ENCODE peak calls at places on chromosomes 3 and 15, in five cellular contexts. S is endothelial cell; D is stimulated activated CD4-positive, alpha-beta T cell treated with anti-CD3 and anti-CD28 coated beads, Interleukin-4, amount 100 ng/mL, for 1 hour; P is CD4-positive, alpha-beta T cell; R is vagina. X is an unnamed sample.

GRCh38 chr3:189304465-189305341 is 132.9 kb downstream of the TPRG1 start:
- DNase-seq in S (no peak), D (peak), P (no peak), R (no peak), X (peak)

GRCh38 chr3:26353052-26353451 is 269.5 kb upstream of the LRRC3B start:
- DNase-seq in S (no peak), D (no peak), P (no peak), R (no peak), X (no peak)

GRCh38 chr3:12446298-12446697 is 38.0 kb upstream of the TSEN2 start:
- DNase-seq in S (no peak), D (no peak), P (no peak), R (no peak), X (no peak)

GRCh38 chr3:43330981-43331380 is 44.6 kb downstream of the SNRK start:
- DNase-seq in S (no peak), D (no peak), P (no peak), R (no peak), X (no peak)

GRCh38 chr3:159532577-159532976 is 456.1 kb upstream of the IL12A start:
- DNase-seq in S (no peak), D (no peak), P (no peak), R (no peak), X (no peak)

GRCh38 chr3:70531063-70531657 is 218.7 kb upstream of the MDFIC2 start:
- DNase-seq in S (no peak), D (no peak), P (no peak), R (no peak), X (no peak)

GRCh38 chr3:165837058-165837525 is at the start of gene BCHE:
- DNase-seq in S (peak), D (no peak), P (no peak), R (no peak), X (peak)

GRCh38 chr3:123813876-123814275 is 70.3 kb downstream of the MYLK start:
- DNase-seq in S (no peak), D (no peak), P (no peak), R (no peak), X (no peak)

GRCh38 chr15:85649372-85649771 is 145.4 kb downstream of the KLHL25 start:
- DNase-seq in S (no peak), D (no peak), P (no peak), R (no peak), X (peak)

GRCh38 chr15:74060251-74060650 is 22.1 kb downstream of the GOLGA6A start:
- DNase-seq in S (no peak), D (no peak), P (no peak), R (no peak), X (no peak)

X was measured in NT2/D1.